ENCODE peak calls at places on chromosomes 1 and 21, in four cellular contexts. One of them, this sample, is unnamed.

GRCh38 chr1:85707267-85707989 is 805 bp downstream of the ZNHIT6 start:
- DNase-seq in AG04450: no peak
- DNase-seq in mesenchymal stem cell: peak; percentile 13
- DNase-seq in upper lobe of right lung: no peak
- DNase-seq in this sample: no peak

GRCh38 chr1:99672500-99673213 is 26.7 kb downstream of the PALMD start:
- DNase-seq in AG04450: no peak
- DNase-seq in mesenchymal stem cell: peak; percentile 27
- DNase-seq in upper lobe of right lung: no peak
- DNase-seq in this sample: peak; percentile 70

GRCh38 chr1:80675469-80675868 is 1125.3 kb upstream of the ADGRL2 start:
- DNase-seq in AG04450: no peak
- DNase-seq in mesenchymal stem cell: peak; percentile 28
- DNase-seq in upper lobe of right lung: no peak
- DNase-seq in this sample: no peak

GRCh38 chr1:159790237-159790917 is 9.6 kb downstream of the DUSP23 start:
- DNase-seq in AG04450: no peak
- DNase-seq in mesenchymal stem cell: peak; percentile 11
- DNase-seq in upper lobe of right lung: no peak
- DNase-seq in this sample: no peak

GRCh38 chr1:46342084-46342656 is 1.6 kb downstream of the NSUN4 start:
- DNase-seq in AG04450: no peak
- DNase-seq in mesenchymal stem cell: peak; percentile 78
- DNase-seq in upper lobe of right lung: no peak
- DNase-seq in this sample: no peak

GRCh38 chr21:28099296-28099695 is 893.4 kb downstream of the LTN1 start:
- DNase-seq in AG04450: no peak
- DNase-seq in mesenchymal stem cell: peak; percentile 8
- DNase-seq in upper lobe of right lung: no peak
- DNase-seq in this sample: peak; percentile 29

GRCh38 chr1:198278922-198279321 is 122.1 kb downstream of the NEK7 start:
- DNase-seq in AG04450: no peak
- DNase-seq in mesenchymal stem cell: no peak
- DNase-seq in upper lobe of right lung: no peak
- DNase-seq in this sample: no peak

GRCh38 chr1:39204441-39205081 is at the start of gene MACF1:
- DNase-seq in AG04450: peak; percentile 85
- DNase-seq in mesenchymal stem cell: peak; percentile 99
- DNase-seq in upper lobe of right lung: no peak
- DNase-seq in this sample: peak; percentile 45

GRCh38 chr1:234143681-234144080 is 229.6 kb upstream of the COA6 start:
- DNase-seq in AG04450: no peak
- DNase-seq in mesenchymal stem cell: peak; percentile 18
- DNase-seq in upper lobe of right lung: no peak
- DNase-seq in this sample: no peak

GRCh38 chr1:172003766-172004530 is 162.7 kb downstream of the DNM3 start:
- DNase-seq in AG04450: no peak
- DNase-seq in mesenchymal stem cell: peak; percentile 15
- DNase-seq in upper lobe of right lung: no peak
- DNase-seq in this sample: no peak

GRCh38 chr1:244116946-244117345 is 65.9 kb downstream of the ZBTB18 start:
- DNase-seq in AG04450: no peak
- DNase-seq in mesenchymal stem cell: no peak
- DNase-seq in upper lobe of right lung: no peak
- DNase-seq in this sample: no peak

GRCh38 chr1:168627370-168627769 is 51.0 kb downstream of the XCL1 start:
- DNase-seq in AG04450: no peak
- DNase-seq in mesenchymal stem cell: no peak
- DNase-seq in upper lobe of right lung: no peak
- DNase-seq in this sample: no peak

GRCh38 chr1:239555350-239555749 is 169.0 kb downstream of the CHRM3 start:
- DNase-seq in AG04450: no peak
- DNase-seq in mesenchymal stem cell: no peak
- DNase-seq in upper lobe of right lung: no peak
- DNase-seq in this sample: no peak

GRCh38 chr21:28485301-28486022 is 507.2 kb downstream of the LTN1 start:
- DNase-seq in AG04450: peak; percentile 2
- DNase-seq in mesenchymal stem cell: no peak
- DNase-seq in upper lobe of right lung: no peak
- DNase-seq in this sample: no peak

GRCh38 chr1:239268007-239268406 is 118.4 kb upstream of the CHRM3 start:
- DNase-seq in AG04450: no peak
- DNase-seq in mesenchymal stem cell: no peak
- DNase-seq in upper lobe of right lung: no peak
- DNase-seq in this sample: no peak

GRCh38 chr1:4771267-4771666 is 116.9 kb downstream of the AJAP1 start:
- DNase-seq in AG04450: no peak
- DNase-seq in mesenchymal stem cell: no peak
- DNase-seq in upper lobe of right lung: no peak
- DNase-seq in this sample: no peak

GRCh38 chr1:42319871-42320484 is 15.1 kb downstream of the FOXJ3 start:
- DNase-seq in AG04450: no peak
- DNase-seq in mesenchymal stem cell: peak; percentile 36
- DNase-seq in upper lobe of right lung: no peak
- DNase-seq in this sample: no peak

DNA sequence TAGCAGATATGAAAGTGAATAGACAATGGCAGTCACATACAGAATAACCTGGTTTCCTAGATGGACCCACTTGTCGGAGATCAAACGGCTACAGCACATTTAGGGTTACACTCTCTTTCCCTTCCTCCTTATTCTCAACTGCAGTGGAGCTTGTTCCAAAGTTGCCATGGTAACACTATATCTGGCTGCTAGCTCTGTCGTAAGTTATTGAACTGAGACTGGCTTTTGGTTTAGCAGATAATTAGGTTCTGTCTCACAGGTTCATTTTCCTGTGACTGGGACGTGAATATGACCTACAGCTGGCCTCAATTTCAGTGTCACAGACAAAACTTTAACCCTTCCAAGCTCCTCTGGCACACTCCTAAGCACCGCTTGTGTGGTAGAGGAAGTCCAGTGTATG is 875.8 kb downstream of the USP25 start:
- DNase-seq in AG04450: no peak
- DNase-seq in mesenchymal stem cell: peak; percentile 5
- DNase-seq in upper lobe of right lung: no peak
- DNase-seq in this sample: no peak
- H3K27me3 ChIP-seq in AG04450: no peaks in the 10 kb centered on the region
- H3K27me3 ChIP-seq in mesenchymal stem cell: no peaks in the 10 kb centered on the region
- H3K27me3 ChIP-seq in upper lobe of right lung: no peaks in the 10 kb centered on the region
- H3K27me3 ChIP-seq in this sample: no peaks in the 10 kb centered on the region

GRCh38 chr1:180227843-180228647 is 2.0 kb upstream of the LHX4 start:
- DNase-seq in AG04450: no peak
- DNase-seq in mesenchymal stem cell: no peak
- DNase-seq in upper lobe of right lung: peak; percentile 23
- DNase-seq in this sample: no peak

GRCh38 chr1:180229483-180230415 is at the start of gene LHX4:
- DNase-seq in AG04450: no peak
- DNase-seq in mesenchymal stem cell: peak; percentile 38
- DNase-seq in upper lobe of right lung: peak; percentile 70
- DNase-seq in this sample: peak; percentile 20

GRCh38 chr1:180228648-180229482 is 1.2 kb upstream of the LHX4 start:
- DNase-seq in AG04450: no peak
- DNase-seq in mesenchymal stem cell: peak; percentile 30
- DNase-seq in upper lobe of right lung: peak; percentile 40
- DNase-seq in this sample: no peak

GRCh38 chr1:180221461-180221860 is 8.6 kb upstream of the LHX4 start:
- DNase-seq in AG04450: no peak
- DNase-seq in mesenchymal stem cell: no peak
- DNase-seq in upper lobe of right lung: peak; percentile 2
- DNase-seq in this sample: no peak

DNA sequence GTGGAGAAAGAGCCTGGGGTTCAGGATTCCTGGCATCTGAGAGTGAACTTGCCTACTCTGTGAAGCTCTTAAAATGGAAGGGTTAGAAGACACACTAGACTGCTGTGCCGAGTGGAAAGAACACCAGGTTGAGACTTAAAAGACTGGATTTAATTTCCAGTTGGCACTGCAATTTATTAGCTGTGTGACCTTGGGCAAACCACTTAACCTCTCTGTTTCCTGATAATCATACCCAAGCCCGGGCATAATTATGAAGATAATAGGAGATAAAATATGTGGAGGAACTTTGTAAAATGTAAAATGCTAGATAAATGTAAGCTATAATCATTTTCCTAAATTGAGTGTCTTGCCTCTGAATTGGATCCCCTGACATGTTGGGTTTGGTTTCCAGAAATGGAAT is 4.7 kb upstream of the LHX4 start:
- DNase-seq in AG04450: no peak
- DNase-seq in mesenchymal stem cell: no peak
- DNase-seq in upper lobe of right lung: peak; percentile 1
- DNase-seq in this sample: no peak
- H3K27me3 ChIP-seq in AG04450: peaks cover 53% of the 10 kb centered on the region
- H3K27me3 ChIP-seq in mesenchymal stem cell: peaks cover 68% of the 10 kb centered on the region
- H3K27me3 ChIP-seq in upper lobe of right lung: peaks cover 59% of the 10 kb centered on the region
- H3K27me3 ChIP-seq in this sample: peaks cover 51% of the 10 kb centered on the region

GRCh38 chr1:156422602-156423091 is 53.6 kb downstream of the RHBG start:
- DNase-seq in AG04450: no peak
- DNase-seq in mesenchymal stem cell: no peak
- DNase-seq in upper lobe of right lung: no peak
- DNase-seq in this sample: no peak
- H3K27me3 ChIP-seq in AG04450: peaks cover 92% of the 10 kb centered on the region
- H3K27me3 ChIP-seq in mesenchymal stem cell: peaks cover 95% of the 10 kb centered on the region
- H3K27me3 ChIP-seq in upper lobe of right lung: peaks cover 82% of the 10 kb centered on the region
- H3K27me3 ChIP-seq in this sample: peaks cover 92% of the 10 kb centered on the region

GRCh38 chr21:27036736-27037301 is 69.9 kb upstream of the ADAMTS5 start:
- DNase-seq in AG04450: no peak
- DNase-seq in mesenchymal stem cell: no peak
- DNase-seq in upper lobe of right lung: no peak
- DNase-seq in this sample: no peak

GRCh38 chr21:27033467-27033866 is 66.6 kb upstream of the ADAMTS5 start:
- DNase-seq in AG04450: no peak
- DNase-seq in mesenchymal stem cell: no peak
- DNase-seq in upper lobe of right lung: no peak
- DNase-seq in this sample: no peak

GRCh38 chr21:27035791-27036190 is 68.9 kb upstream of the ADAMTS5 start:
- DNase-seq in AG04450: no peak
- DNase-seq in mesenchymal stem cell: no peak
- DNase-seq in upper lobe of right lung: no peak
- DNase-seq in this sample: no peak

GRCh38 chr21:27040738-27041137 is 73.8 kb upstream of the ADAMTS5 start:
- DNase-seq in AG04450: no peak
- DNase-seq in mesenchymal stem cell: no peak
- DNase-seq in upper lobe of right lung: no peak
- DNase-seq in this sample: no peak

GRCh38 chr21:27034796-27035195 is 67.9 kb upstream of the ADAMTS5 start:
- DNase-seq in AG04450: no peak
- DNase-seq in mesenchymal stem cell: no peak
- DNase-seq in upper lobe of right lung: no peak
- DNase-seq in this sample: no peak
- H3K27me3 ChIP-seq in AG04450: no peaks in the 10 kb centered on the region
- H3K27me3 ChIP-seq in mesenchymal stem cell: no peaks in the 10 kb centered on the region
- H3K27me3 ChIP-seq in upper lobe of right lung: no peaks in the 10 kb centered on the region
- H3K27me3 ChIP-seq in this sample: no peaks in the 10 kb centered on the region

GRCh38 chr1:32891630-32892029 is 5.3 kb downstream of the HPCA start:
- DNase-seq in AG04450: no peak
- DNase-seq in mesenchymal stem cell: no peak
- DNase-seq in upper lobe of right lung: no peak
- DNase-seq in this sample: no peak
- H3K27me3 ChIP-seq in AG04450: peaks cover 43% of the 10 kb centered on the region
- H3K27me3 ChIP-seq in mesenchymal stem cell: peaks cover 54% of the 10 kb centered on the region
- H3K27me3 ChIP-seq in upper lobe of right lung: peaks cover 48% of the 10 kb centered on the region
- H3K27me3 ChIP-seq in this sample: peaks cover 77% of the 10 kb centered on the region

GRCh38 chr1:2835650-2836159 is 34.2 kb upstream of the TTC34 start:
- DNase-seq in AG04450: no peak
- DNase-seq in mesenchymal stem cell: no peak
- DNase-seq in upper lobe of right lung: no peak
- DNase-seq in this sample: no peak

GRCh38 chr1:2837823-2838222 is 36.3 kb upstream of the TTC34 start:
- DNase-seq in AG04450: no peak
- DNase-seq in mesenchymal stem cell: no peak
- DNase-seq in upper lobe of right lung: no peak
- DNase-seq in this sample: no peak

GRCh38 chr1:2834741-2835564 is 33.5 kb upstream of the TTC34 start:
- DNase-seq in AG04450: no peak
- DNase-seq in mesenchymal stem cell: no peak
- DNase-seq in upper lobe of right lung: no peak
- DNase-seq in this sample: no peak

GRCh38 chr1:2837316-2837715 is 35.8 kb upstream of the TTC34 start:
- DNase-seq in AG04450: no peak
- DNase-seq in mesenchymal stem cell: no peak
- DNase-seq in upper lobe of right lung: no peak
- DNase-seq in this sample: no peak

DNA sequence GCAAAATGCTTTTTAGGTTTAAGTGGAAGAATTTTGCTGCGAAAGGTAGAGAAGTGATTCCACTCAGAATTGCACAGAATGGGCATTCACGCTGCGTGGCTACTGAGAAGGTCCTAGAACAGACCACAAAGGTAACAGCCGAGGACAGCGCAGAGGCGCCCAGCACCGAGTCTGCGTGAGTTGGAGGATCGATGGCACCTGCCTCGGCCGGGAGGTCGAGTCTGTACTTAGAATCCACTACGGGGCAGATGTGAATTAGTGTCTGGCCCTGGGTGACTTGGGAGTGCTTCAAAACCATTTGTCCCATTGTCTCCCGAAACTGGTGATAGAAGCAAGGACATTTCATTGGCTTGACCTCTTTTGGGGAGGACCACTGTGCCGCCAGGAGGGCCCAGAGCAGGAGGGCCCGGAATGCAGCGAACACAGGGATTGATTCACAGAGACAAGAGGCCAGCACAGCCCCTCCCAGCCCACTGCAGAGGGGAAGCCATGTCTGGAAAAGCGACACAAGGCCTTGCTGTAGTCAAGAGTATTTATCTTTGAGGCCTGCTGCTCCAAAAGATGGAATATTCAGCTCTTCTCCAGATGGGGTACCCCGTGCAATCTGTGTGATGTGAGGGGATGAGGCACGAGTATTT is 35.0 kb upstream of the TTC34 start:
- DNase-seq in AG04450: no peak
- DNase-seq in mesenchymal stem cell: no peak
- DNase-seq in upper lobe of right lung: no peak
- DNase-seq in this sample: no peak
- H3K27me3 ChIP-seq in AG04450: no peaks in the 10 kb centered on the region
- H3K27me3 ChIP-seq in mesenchymal stem cell: no peaks in the 10 kb centered on the region
- H3K27me3 ChIP-seq in upper lobe of right lung: no peaks in the 10 kb centered on the region
- H3K27me3 ChIP-seq in this sample: no peaks in the 10 kb centered on the region

GRCh38 chr1:10737268-10737624 is 59.2 kb downstream of the CASZ1 start:
- DNase-seq in AG04450: no peak
- DNase-seq in mesenchymal stem cell: no peak
- DNase-seq in upper lobe of right lung: peak; percentile 84
- DNase-seq in this sample: peak; percentile 62
- H3K27me3 ChIP-seq in AG04450: peaks cover 38% of the 10 kb centered on the region
- H3K27me3 ChIP-seq in mesenchymal stem cell: peaks cover 47% of the 10 kb centered on the region
- H3K27me3 ChIP-seq in upper lobe of right lung: no peaks in the 10 kb centered on the region
- H3K27me3 ChIP-seq in this sample: no peaks in the 10 kb centered on the region

GRCh38 chr1:108082006-108082405 is 117.0 kb upstream of the VAV3 start:
- DNase-seq in AG04450: no peak
- DNase-seq in mesenchymal stem cell: no peak
- DNase-seq in upper lobe of right lung: no peak
- DNase-seq in this sample: no peak

GRCh38 chr1:108082741-108083562 is 117.2 kb downstream of the SLC25A24 start:
- DNase-seq in AG04450: no peak
- DNase-seq in mesenchymal stem cell: no peak
- DNase-seq in upper lobe of right lung: no peak
- DNase-seq in this sample: no peak

GRCh38 chr1:108079550-108079949 is 114.6 kb upstream of the VAV3 start:
- DNase-seq in AG04450: no peak
- DNase-seq in mesenchymal stem cell: no peak
- DNase-seq in upper lobe of right lung: no peak
- DNase-seq in this sample: no peak

GRCh38 chr1:108077991-108078390 is 113.0 kb upstream of the VAV3 start:
- DNase-seq in AG04450: no peak
- DNase-seq in mesenchymal stem cell: no peak
- DNase-seq in upper lobe of right lung: no peak
- DNase-seq in this sample: no peak

GRCh38 chr1:108080448-108080847 is 115.5 kb upstream of the VAV3 start:
- DNase-seq in AG04450: no peak
- DNase-seq in mesenchymal stem cell: no peak
- DNase-seq in upper lobe of right lung: no peak
- DNase-seq in this sample: no peak
- H3K27me3 ChIP-seq in AG04450: no peaks in the 10 kb centered on the region
- H3K27me3 ChIP-seq in mesenchymal stem cell: no peaks in the 10 kb centered on the region
- H3K27me3 ChIP-seq in upper lobe of right lung: no peaks in the 10 kb centered on the region
- H3K27me3 ChIP-seq in this sample: no peaks in the 10 kb centered on the region

This sample was measured in heart right ventricle.